ENCODE peak calls at places on chromosomes 2 and 18, in ten cellular contexts. One of them, this sample, is unnamed.

GRCh38 chr18:23798249-23798648 is 109.0 kb downstream of the LAMA3 start:
- DNase-seq in HCT116: no peak
- DNase-seq in upper lobe of right lung: no peak
- DNase-seq in hepatocyte: no peak
- DNase-seq in OCI-LY7: no peak
- DNase-seq in IMR-90: no peak
- DNase-seq in GM23338: no peak
- DNase-seq in mucosa of descending colon: no peak
- DNase-seq in ovary: no peak
- DNase-seq in AG10803: no peak
- DNase-seq in this sample: no peak

GRCh38 chr2:236887519-236887918 is 198.2 kb upstream of the COPS8 start:
- DNase-seq in HCT116: no peak
- DNase-seq in upper lobe of right lung: no peak
- DNase-seq in hepatocyte: peak; percentile 72
- DNase-seq in OCI-LY7: no peak
- DNase-seq in IMR-90: peak; percentile 28
- DNase-seq in GM23338: peak; percentile 9
- DNase-seq in mucosa of descending colon: peak; percentile 29
- DNase-seq in ovary: no peak
- DNase-seq in AG10803: peak; percentile 52
- DNase-seq in this sample: no peak

GRCh38 chr2:30385327-30385726 is 61.7 kb upstream of the LCLAT1 start:
- DNase-seq in HCT116: no peak
- DNase-seq in upper lobe of right lung: no peak
- DNase-seq in hepatocyte: peak; percentile 64
- DNase-seq in OCI-LY7: no peak
- DNase-seq in IMR-90: peak; percentile 63
- DNase-seq in GM23338: peak; percentile 71
- DNase-seq in mucosa of descending colon: peak; percentile 20
- DNase-seq in ovary: no peak
- DNase-seq in AG10803: peak; percentile 42
- DNase-seq in this sample: no peak

GRCh38 chr2:147040585-147041494 is 804.0 kb upstream of the ACVR2A start:
- DNase-seq in HCT116: no peak
- DNase-seq in upper lobe of right lung: no peak
- DNase-seq in hepatocyte: no peak
- DNase-seq in OCI-LY7: no peak
- DNase-seq in IMR-90: no peak
- DNase-seq in GM23338: no peak
- DNase-seq in mucosa of descending colon: no peak
- DNase-seq in ovary: no peak
- DNase-seq in AG10803: no peak
- DNase-seq in this sample: no peak

GRCh38 chr2:159904565-159905281 is 106.7 kb upstream of the CD302 start:
- DNase-seq in HCT116: no peak
- DNase-seq in upper lobe of right lung: peak; percentile 91
- DNase-seq in hepatocyte: peak; percentile 80
- DNase-seq in OCI-LY7: no peak
- DNase-seq in IMR-90: no peak
- DNase-seq in GM23338: peak; percentile 94
- DNase-seq in mucosa of descending colon: peak; percentile 90
- DNase-seq in ovary: peak; percentile 37
- DNase-seq in AG10803: no peak
- DNase-seq in this sample: peak; percentile 49

GRCh38 chr18:31965331-31965970 is 22.5 kb upstream of the TRAPPC8 start:
- DNase-seq in HCT116: no peak
- DNase-seq in upper lobe of right lung: no peak
- DNase-seq in hepatocyte: no peak
- DNase-seq in OCI-LY7: no peak
- DNase-seq in IMR-90: no peak
- DNase-seq in GM23338: no peak
- DNase-seq in mucosa of descending colon: no peak
- DNase-seq in ovary: no peak
- DNase-seq in AG10803: no peak
- DNase-seq in this sample: no peak

GRCh38 chr2:100339823-100340222 is 17.5 kb upstream of the LONRF2 start:
- DNase-seq in HCT116: no peak
- DNase-seq in upper lobe of right lung: no peak
- DNase-seq in hepatocyte: no peak
- DNase-seq in OCI-LY7: no peak
- DNase-seq in IMR-90: no peak
- DNase-seq in GM23338: no peak
- DNase-seq in mucosa of descending colon: no peak
- DNase-seq in ovary: no peak
- DNase-seq in AG10803: no peak
- DNase-seq in this sample: no peak

GRCh38 chr2:191245046-191245868 is at the start of gene MYO1B:
- DNase-seq in HCT116: peak; percentile 59
- DNase-seq in upper lobe of right lung: peak; percentile 92
- DNase-seq in hepatocyte: peak; percentile 93
- DNase-seq in OCI-LY7: no peak
- DNase-seq in IMR-90: peak; percentile 74
- DNase-seq in GM23338: peak; percentile 87
- DNase-seq in mucosa of descending colon: peak; percentile 83
- DNase-seq in ovary: peak; percentile 81
- DNase-seq in AG10803: peak; percentile 80
- DNase-seq in this sample: no peak

GRCh38 chr2:119126650-119127049 is 31.9 kb downstream of the C1QL2 start:
- DNase-seq in HCT116: peak; percentile 43
- DNase-seq in upper lobe of right lung: peak; percentile 78
- DNase-seq in hepatocyte: peak; percentile 47
- DNase-seq in OCI-LY7: peak; percentile 43
- DNase-seq in IMR-90: no peak
- DNase-seq in GM23338: peak; percentile 93
- DNase-seq in mucosa of descending colon: peak; percentile 60
- DNase-seq in ovary: no peak
- DNase-seq in AG10803: no peak
- DNase-seq in this sample: no peak

GRCh38 chr2:162029287-162029901 is 44.6 kb downstream of the DPP4 start:
- DNase-seq in HCT116: peak; percentile 35
- DNase-seq in upper lobe of right lung: no peak
- DNase-seq in hepatocyte: no peak
- DNase-seq in OCI-LY7: no peak
- DNase-seq in IMR-90: peak; percentile 37
- DNase-seq in GM23338: no peak
- DNase-seq in mucosa of descending colon: no peak
- DNase-seq in ovary: no peak
- DNase-seq in AG10803: peak; percentile 53
- DNase-seq in this sample: no peak

GRCh38 chr2:41119489-41119888 is 667.6 kb upstream of the SLC8A1 start:
- DNase-seq in HCT116: no peak
- DNase-seq in upper lobe of right lung: no peak
- DNase-seq in hepatocyte: no peak
- DNase-seq in OCI-LY7: no peak
- DNase-seq in IMR-90: no peak
- DNase-seq in GM23338: no peak
- DNase-seq in mucosa of descending colon: no peak
- DNase-seq in ovary: no peak
- DNase-seq in AG10803: no peak
- DNase-seq in this sample: no peak

GRCh38 chr2:70321377-70321776 is 19.5 kb upstream of the FAM136A start:
- DNase-seq in HCT116: no peak
- DNase-seq in upper lobe of right lung: peak; percentile 77
- DNase-seq in hepatocyte: no peak
- DNase-seq in OCI-LY7: no peak
- DNase-seq in IMR-90: no peak
- DNase-seq in GM23338: no peak
- DNase-seq in mucosa of descending colon: no peak
- DNase-seq in ovary: no peak
- DNase-seq in AG10803: peak; percentile 48
- DNase-seq in this sample: no peak

GRCh38 chr2:98572676-98573075 is 35.6 kb downstream of the COA5 start:
- DNase-seq in HCT116: no peak
- DNase-seq in upper lobe of right lung: no peak
- DNase-seq in hepatocyte: no peak
- DNase-seq in OCI-LY7: no peak
- DNase-seq in IMR-90: no peak
- DNase-seq in GM23338: no peak
- DNase-seq in mucosa of descending colon: no peak
- DNase-seq in ovary: no peak
- DNase-seq in AG10803: no peak
- DNase-seq in this sample: no peak

GRCh38 chr2:30362468-30363081 is 84.5 kb upstream of the LCLAT1 start:
- DNase-seq in HCT116: no peak
- DNase-seq in upper lobe of right lung: no peak
- DNase-seq in hepatocyte: no peak
- DNase-seq in OCI-LY7: no peak
- DNase-seq in IMR-90: peak; percentile 70
- DNase-seq in GM23338: no peak
- DNase-seq in mucosa of descending colon: no peak
- DNase-seq in ovary: no peak
- DNase-seq in AG10803: peak; percentile 88
- DNase-seq in this sample: no peak

GRCh38 chr18:12837747-12838146 is 46.3 kb downstream of the PTPN2 start:
- DNase-seq in HCT116: no peak
- DNase-seq in upper lobe of right lung: no peak
- DNase-seq in hepatocyte: no peak
- DNase-seq in OCI-LY7: no peak
- DNase-seq in IMR-90: peak; percentile 47
- DNase-seq in GM23338: no peak
- DNase-seq in mucosa of descending colon: no peak
- DNase-seq in ovary: no peak
- DNase-seq in AG10803: peak; percentile 56
- DNase-seq in this sample: no peak

DNA sequence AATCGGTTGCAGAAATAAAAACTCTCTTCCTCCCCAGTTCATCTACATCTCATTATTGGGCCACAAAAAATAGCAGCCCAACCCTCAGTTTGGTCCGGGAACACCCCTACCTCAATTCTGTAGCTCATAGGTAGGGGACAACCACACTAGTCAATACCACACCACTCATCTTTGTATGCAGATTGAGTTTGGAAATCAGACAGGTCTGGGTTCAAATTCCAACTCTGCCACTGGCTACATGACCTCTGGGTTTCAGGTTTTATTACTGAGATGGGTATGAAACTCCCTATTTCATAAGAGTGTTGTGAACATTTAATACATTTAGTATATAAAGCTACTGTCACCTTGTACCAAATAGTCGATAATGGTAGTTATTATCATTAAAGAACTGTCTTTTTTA is 2.2 kb upstream of the SUCLG1 start:
- DNase-seq in HCT116: no peak
- DNase-seq in upper lobe of right lung: no peak
- DNase-seq in hepatocyte: no peak
- DNase-seq in OCI-LY7: no peak
- DNase-seq in IMR-90: no peak
- DNase-seq in GM23338: no peak
- DNase-seq in mucosa of descending colon: no peak
- DNase-seq in ovary: no peak
- DNase-seq in AG10803: no peak
- DNase-seq in this sample: no peak
- H3K4me3 ChIP-seq in HCT116: no peak overlapping the region
- H3K4me3 ChIP-seq in upper lobe of right lung: no peak overlapping the region
- H3K4me3 ChIP-seq in hepatocyte: no peak overlapping the region
- H3K4me3 ChIP-seq in OCI-LY7: no peak overlapping the region
- H3K4me3 ChIP-seq in IMR-90: no peak overlapping the region
- H3K4me3 ChIP-seq in GM23338: no peak overlapping the region
- H3K4me3 ChIP-seq in mucosa of descending colon: no peak overlapping the region
- H3K4me3 ChIP-seq in ovary: no peak overlapping the region
- H3K4me3 ChIP-seq in AG10803: no peak overlapping the region
- H3K4me3 ChIP-seq in this sample: no peak overlapping the region

GRCh38 chr2:102871707-102872106 is 109.9 kb downstream of the TMEM182 start:
- DNase-seq in HCT116: no peak
- DNase-seq in upper lobe of right lung: no peak
- DNase-seq in hepatocyte: no peak
- DNase-seq in OCI-LY7: no peak
- DNase-seq in IMR-90: no peak
- DNase-seq in GM23338: no peak
- DNase-seq in mucosa of descending colon: no peak
- DNase-seq in ovary: no peak
- DNase-seq in AG10803: no peak
- DNase-seq in this sample: no peak

GRCh38 chr2:102872388-102872787 is 110.6 kb downstream of the TMEM182 start:
- DNase-seq in HCT116: peak; percentile 4
- DNase-seq in upper lobe of right lung: no peak
- DNase-seq in hepatocyte: no peak
- DNase-seq in OCI-LY7: no peak
- DNase-seq in IMR-90: no peak
- DNase-seq in GM23338: peak; percentile 5
- DNase-seq in mucosa of descending colon: no peak
- DNase-seq in ovary: no peak
- DNase-seq in AG10803: no peak
- DNase-seq in this sample: no peak
- TF ChIP-seq CTCF in HCT116: no peak
- TF ChIP-seq CTCF in upper lobe of right lung: no peak
- TF ChIP-seq CTCF in hepatocyte: peak; percentile 56
- TF ChIP-seq CTCF in OCI-LY7: peak; percentile 31
- TF ChIP-seq CTCF in IMR-90: no peak
- TF ChIP-seq CTCF in GM23338: peak; percentile 33
- TF ChIP-seq CTCF in mucosa of descending colon: no peak
- TF ChIP-seq CTCF in ovary: no peak
- TF ChIP-seq CTCF in AG10803: no peak
- TF ChIP-seq CTCF in this sample: no peak

GRCh38 chr2:203909192-203909945 is 27.2 kb upstream of the ICOS start:
- DNase-seq in HCT116: peak; percentile 13
- DNase-seq in upper lobe of right lung: no peak
- DNase-seq in hepatocyte: peak; percentile 66
- DNase-seq in OCI-LY7: peak; percentile 42
- DNase-seq in IMR-90: peak; percentile 80
- DNase-seq in GM23338: peak; percentile 64
- DNase-seq in mucosa of descending colon: peak; percentile 68
- DNase-seq in ovary: no peak
- DNase-seq in AG10803: peak; percentile 79
- DNase-seq in this sample: no peak
- H3K4me3 ChIP-seq in HCT116: no peak overlapping the region
- H3K4me3 ChIP-seq in upper lobe of right lung: peak overlapping the region; percentile 25
- H3K4me3 ChIP-seq in hepatocyte: no peak overlapping the region
- H3K4me3 ChIP-seq in OCI-LY7: no peak overlapping the region
- H3K4me3 ChIP-seq in IMR-90: peak overlapping the region; percentile 20
- H3K4me3 ChIP-seq in GM23338: no peak overlapping the region
- H3K4me3 ChIP-seq in mucosa of descending colon: no peak overlapping the region
- H3K4me3 ChIP-seq in ovary: no peak overlapping the region
- H3K4me3 ChIP-seq in AG10803: peak overlapping the region; percentile 42
- H3K4me3 ChIP-seq in this sample: no peak overlapping the region

DNA sequence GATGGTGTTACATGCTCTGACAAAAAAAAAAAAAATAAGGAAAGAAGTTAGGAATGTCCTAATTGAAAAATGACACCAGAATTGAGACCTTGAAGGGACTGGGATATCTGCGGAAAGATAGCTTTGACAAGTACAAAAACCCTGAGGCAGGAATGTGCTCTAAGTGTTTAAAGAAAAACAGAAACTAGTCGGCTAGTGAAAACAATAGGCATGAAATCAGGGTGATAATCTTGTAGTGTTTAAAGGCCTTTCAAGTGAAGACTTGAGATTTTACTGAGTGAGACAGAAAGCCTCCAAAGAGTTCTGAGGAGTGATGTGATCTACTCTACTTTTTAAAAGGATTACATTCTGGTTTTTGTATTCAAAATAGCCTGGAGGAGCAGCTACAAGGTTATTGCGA is 107.4 kb downstream of the COBLL1 start:
- DNase-seq in HCT116: no peak
- DNase-seq in upper lobe of right lung: no peak
- DNase-seq in hepatocyte: no peak
- DNase-seq in OCI-LY7: no peak
- DNase-seq in IMR-90: no peak
- DNase-seq in GM23338: peak; percentile 12
- DNase-seq in mucosa of descending colon: no peak
- DNase-seq in ovary: no peak
- DNase-seq in AG10803: no peak
- DNase-seq in this sample: no peak
- TF ChIP-seq CTCF in HCT116: no peak
- TF ChIP-seq CTCF in upper lobe of right lung: no peak
- TF ChIP-seq CTCF in hepatocyte: no peak
- TF ChIP-seq CTCF in OCI-LY7: no peak
- TF ChIP-seq CTCF in IMR-90: no peak
- TF ChIP-seq CTCF in GM23338: no peak
- TF ChIP-seq CTCF in mucosa of descending colon: no peak
- TF ChIP-seq CTCF in ovary: no peak
- TF ChIP-seq CTCF in AG10803: no peak
- TF ChIP-seq CTCF in this sample: no peak

This sample was measured in GM12864.